ENCODE peak calls at places on chromosomes 12 and 14, in nine cellular contexts. A is right cardiac atrium; N is posterior cingulate gyrus; J is endothelial cell of umbilical vein; E is stimulated activated CD8-positive, alpha-beta memory T cell treated with anti-CD3 and anti-CD28 coated beads, Interleukin-7, amount 100 ng/mL, for 1 hour; Y is D341Med; D is heart right ventricle; S is activated gamma-delta T cell treated with Interleukin-2 at 50 U/mL for 16 hours; B is ovary. G is an unnamed sample.

GRCh38 chr14:90388437-90388836 is 8.4 kb upstream of the CALM1 start:
- DNase-seq in J (peak), S (no peak), B (no peak), N (no peak), A (no peak), Y (no peak), D (no peak), E (no peak), G (no peak)

GRCh38 chr12:132582058-132582420 is 28.3 kb downstream of the LRCOL1 start:
- DNase-seq in Y (no peak), D (peak), J (no peak), N (no peak), E (no peak), S (no peak), B (peak), A (peak), G (no peak)

GRCh38 chr12:94202245-94203180 is 54.1 kb downstream of the PLXNC1 start:
- DNase-seq in J (no peak), E (no peak), S (no peak), B (no peak), N (no peak), A (no peak), Y (no peak), D (no peak), G (no peak)

GRCh38 chr12:12684375-12685106 is 11.4 kb downstream of the GPR19 start:
- DNase-seq in D (peak), Y (peak), E (no peak), J (peak), A (peak), B (no peak), S (no peak), N (peak), G (peak)

GRCh38 chr14:34338056-34338455 is 124.0 kb downstream of the SPTSSA start:
- DNase-seq in J (no peak), B (no peak), S (no peak), N (no peak), Y (peak), A (no peak), E (no peak), D (no peak), G (no peak)

GRCh38 chr12:106080111-106080732 is 58.5 kb downstream of the NUAK1 start:
- DNase-seq in B (no peak), S (no peak), A (no peak), Y (no peak), D (no peak), N (no peak), J (peak), E (no peak), G (peak)

GRCh38 chr12:113857371-113857770 is 108.8 kb downstream of the RBM19 start:
- DNase-seq in B (no peak), A (no peak), D (no peak), S (no peak), J (no peak), E (no peak), N (no peak), Y (no peak), G (no peak)

GRCh38 chr12:107464644-107465043 is 221.0 kb upstream of the PWP1 start:
- DNase-seq in J (no peak), D (no peak), E (no peak), B (no peak), A (no peak), Y (no peak), S (no peak), N (no peak), G (no peak)

GRCh38 chr14:89417469-89418225 is 614 bp upstream of the FOXN3 start:
- DNase-seq in A (peak), S (peak), D (peak), B (peak), E (no peak), N (peak), Y (peak), J (peak), G (peak)

GRCh38 chr14:80996049-80996901 is 40.9 kb downstream of the TSHR start:
- DNase-seq in A (no peak), J (peak), Y (peak), N (peak), S (peak), B (peak), D (peak), E (no peak), G (peak)

GRCh38 chr12:109873653-109874052 is 6.7 kb downstream of the GLTP start:
- DNase-seq in A (no peak), Y (no peak), D (no peak), B (no peak), S (no peak), N (no peak), E (no peak), J (no peak), G (no peak)

GRCh38 chr14:77790566-77791224 is 9.2 kb upstream of the ADCK1 start:
- DNase-seq in A (no peak), E (no peak), N (peak), S (no peak), Y (no peak), J (no peak), D (no peak), B (no peak), G (no peak)

G was measured in Ammon's horn.